ENCODE peak calls at places on chromosomes 7 and 10, in ten cellular contexts. S is Right ventricle myocardium superior; K is activated CD4-positive, alpha-beta T cell treated with anti-CD3 and anti-CD28 coated beads for 48 hours; M is mesendoderm; O is NCI-H1417; Y is EL; G is posterior vena cava; J is HS-27A; B is NCI-H2171 treated with DMSO at 0.1 percent for 48 hours; D is activated T-cell treated with anti-CD3 and anti-CD28 coated beads for 1 hour. A is an unnamed sample.

GRCh38 chr7:66380285-66380888 is 175.3 kb downstream of the TPST1 start:
- DNase-seq in S (no peak), K (no peak), M (no peak), O (no peak), Y (peak; percentile 69), G (no peak), J (no peak), B (no peak), D (no peak), A (no peak)

GRCh38 chr7:33961948-33962347 is 56.6 kb downstream of the BMPER start:
- DNase-seq in S (no peak), K (no peak), M (no peak), O (no peak), Y (no peak), G (no peak), J (no peak), B (no peak), D (no peak), A (no peak)

GRCh38 chr10:51117053-51117660 is 42.9 kb downstream of the PRKG1 start:
- DNase-seq in S (no peak), K (no peak), M (no peak), O (no peak), Y (peak; percentile 46), G (no peak), J (no peak), B (no peak), D (no peak), A (no peak)

GRCh38 chr7:149020483-149020882 is 7.8 kb downstream of the PDIA4 start:
- DNase-seq in S (peak; percentile 8), K (no peak), M (no peak), O (no peak), Y (no peak), G (no peak), J (no peak), B (no peak), D (no peak), A (no peak)

GRCh38 chr7:81604075-81604807 is 165.6 kb downstream of the HGF start:
- DNase-seq in S (no peak), K (no peak), M (no peak), O (no peak), Y (peak; percentile 12), G (no peak), J (peak; percentile 82), B (no peak), D (no peak), A (no peak)

GRCh38 chr7:111873963-111874693 is 311.8 kb upstream of the IMMP2L start:
- DNase-seq in S (no peak), K (no peak), M (peak; percentile 42), O (no peak), Y (no peak), G (no peak), J (no peak), B (no peak), D (no peak), A (no peak)

GRCh38 chr10:101292194-101293006 is 61.6 kb upstream of the BTRC start:
- DNase-seq in S (no peak), K (peak; percentile 16), M (no peak), O (peak; percentile 91), Y (peak; percentile 13), G (no peak), J (no peak), B (peak; percentile 36), D (no peak), A (peak; percentile 86)

GRCh38 chr7:33087858-33088257 is 21.3 kb downstream of the RP9 start:
- DNase-seq in S (no peak), K (no peak), M (no peak), O (no peak), Y (no peak), G (no peak), J (no peak), B (no peak), D (no peak), A (no peak)

GRCh38 chr10:119474606-119475005 is 67.9 kb downstream of the RGS10 start:
- DNase-seq in S (no peak), K (no peak), M (no peak), O (no peak), Y (no peak), G (no peak), J (no peak), B (no peak), D (no peak), A (no peak)

GRCh38 chr10:89550509-89550908 is 15.1 kb upstream of the SLC16A12 start:
- DNase-seq in S (peak; percentile 57), K (no peak), M (no peak), O (no peak), Y (peak; percentile 19), G (no peak), J (no peak), B (no peak), D (no peak), A (no peak)

GRCh38 chr7:89837515-89837914 is 316.8 kb upstream of the STEAP1 start:
- DNase-seq in S (no peak), K (no peak), M (peak; percentile 26), O (peak; percentile 6), Y (peak; percentile 1), G (no peak), J (no peak), B (peak; percentile 87), D (no peak), A (peak; percentile 78)

GRCh38 chr10:84339025-84339424 is 10.6 kb downstream of the CCSER2 start:
- DNase-seq in S (no peak), K (no peak), M (no peak), O (no peak), Y (no peak), G (no peak), J (no peak), B (no peak), D (no peak), A (no peak)

GRCh38 chr7:2476776-2477446 is 713 bp upstream of the GRIFIN start:
- DNase-seq in S (no peak), K (no peak), M (no peak), O (no peak), Y (no peak), G (no peak), J (no peak), B (no peak), D (no peak), A (no peak)

GRCh38 chr10:124072106-124072505 is 21.3 kb downstream of the CHST15 start:
- DNase-seq in S (no peak), K (no peak), M (no peak), O (no peak), Y (no peak), G (no peak), J (no peak), B (no peak), D (no peak), A (no peak)

GRCh38 chr7:716636-717035 is 9.9 kb upstream of the DNAAF5 start:
- DNase-seq in S (no peak), K (no peak), M (no peak), O (no peak), Y (no peak), G (peak; percentile 55), J (no peak), B (no peak), D (no peak), A (no peak)

GRCh38 chr7:30148951-30149459 is 14.2 kb downstream of the MTURN start:
- DNase-seq in S (no peak), K (peak; percentile 29), M (no peak), O (peak; percentile 76), Y (no peak), G (no peak), J (no peak), B (no peak), D (no peak), A (peak; percentile 54)

GRCh38 chr10:50625663-50626062 is 1.9 kb upstream of the SGMS1 start:
- DNase-seq in S (no peak), K (no peak), M (peak; percentile 27), O (peak; percentile 63), Y (peak; percentile 7), G (no peak), J (no peak), B (no peak), D (no peak), A (no peak)

GRCh38 chr7:135260470-135260869 is 26.8 kb downstream of the STRA8 start:
- DNase-seq in S (no peak), K (no peak), M (no peak), O (no peak), Y (no peak), G (no peak), J (no peak), B (peak; percentile 37), D (no peak), A (no peak)

GRCh38 chr10:24465124-24465874 is 256.4 kb downstream of the KIAA1217 start:
- DNase-seq in S (no peak), K (no peak), M (no peak), O (no peak), Y (peak; percentile 94), G (no peak), J (no peak), B (peak; percentile 73), D (no peak), A (no peak)

GRCh38 chr7:50512384-50512783 is 52.8 kb downstream of the DDC start:
- DNase-seq in S (no peak), K (no peak), M (no peak), O (no peak), Y (no peak), G (no peak), J (no peak), B (no peak), D (no peak), A (no peak)

GRCh38 chr10:45370202-45370955 is 3.6 kb upstream of the ALOX5 start:
- DNase-seq in S (no peak), K (no peak), M (no peak), O (peak; percentile 7), Y (no peak), G (no peak), J (no peak), B (peak; percentile 14), D (no peak), A (no peak)

GRCh38 chr7:54546081-54546985 is 4.2 kb downstream of the VSTM2A start:
- DNase-seq in S (no peak), K (peak; percentile 11), M (peak; percentile 86), O (no peak), Y (no peak), G (no peak), J (no peak), B (no peak), D (no peak), A (no peak)

GRCh38 chr10:89019589-89020327 is 29.2 kb downstream of the FAS start:
- DNase-seq in S (no peak), K (no peak), M (no peak), O (no peak), Y (no peak), G (no peak), J (no peak), B (no peak), D (no peak), A (no peak)

GRCh38 chr10:46531737-46532136 is 24.7 kb downstream of the GPRIN2 start:
- DNase-seq in S (no peak), K (no peak), M (no peak), O (no peak), Y (no peak), G (no peak), J (no peak), B (no peak), D (no peak), A (no peak)

GRCh38 chr10:10703390-10703789 is 314.3 kb upstream of the CELF2 start:
- DNase-seq in S (no peak), K (no peak), M (no peak), O (no peak), Y (no peak), G (no peak), J (no peak), B (no peak), D (no peak), A (no peak)

GRCh38 chr7:155948423-155948822 is 136.2 kb upstream of the SHH start:
- DNase-seq in S (no peak), K (no peak), M (no peak), O (no peak), Y (no peak), G (no peak), J (no peak), B (no peak), D (no peak), A (no peak)

GRCh38 chr10:93458821-93459257 is 23.3 kb downstream of the MYOF start:
- DNase-seq in S (peak; percentile 58), K (peak; percentile 35), M (peak; percentile 99), O (no peak), Y (peak; percentile 100), G (peak; percentile 89), J (peak; percentile 94), B (no peak), D (no peak), A (no peak)

GRCh38 chr7:2908103-2908683 is 64.1 kb upstream of the GNA12 start:
- DNase-seq in S (no peak), K (no peak), M (no peak), O (no peak), Y (no peak), G (no peak), J (no peak), B (no peak), D (no peak), A (no peak)